ENCODE peak calls at places on chromosome 9, in five cellular contexts. E is HepG2, S is H1, H is GM12878, R is K562. N is an unnamed sample.

GRCh38 chr9:86326536-86326935 is 27.7 kb downstream of the TUT7 start:
- DNase-seq in E (no peak), S (no peak), H (no peak), R (no peak), N (no peak)

GRCh38 chr9:83765376-83765775 is 52.2 kb downstream of the GKAP1 start:
- DNase-seq in E (no peak), S (no peak), H (no peak), R (no peak), N (no peak)

GRCh38 chr9:138075496-138075895 is 197.9 kb downstream of the CACNA1B start:
- DNase-seq in E (no peak), S (peak; percentile 31), H (no peak), R (no peak), N (no peak)

GRCh38 chr9:133735415-133735775 is 2.8 kb downstream of the SARDH start:
- DNase-seq in E (no peak), S (no peak), H (no peak), R (no peak), N (no peak)

GRCh38 chr9:26157411-26157810 is 479.2 kb upstream of the TUSC1 start:
- DNase-seq in E (no peak), S (no peak), H (no peak), R (no peak), N (no peak)

GRCh38 chr9:4137755-4138154 is 162.1 kb downstream of the GLIS3 start:
- DNase-seq in E (no peak), S (no peak), H (no peak), R (no peak), N (peak; percentile 77)

GRCh38 chr9:77291714-77292113 is 114.4 kb downstream of the VPS13A start:
- DNase-seq in E (peak; percentile 9), S (no peak), H (no peak), R (peak; percentile 27), N (peak; percentile 29)

GRCh38 chr9:95089916-95090791 is 227.4 kb downstream of the FANCC start:
- DNase-seq in E (no peak), S (no peak), H (no peak), R (no peak), N (peak; percentile 46)

GRCh38 chr9:95517559-95517933 is 775 bp upstream of the PTCH1 start:
- DNase-seq in E (no peak), S (no peak), H (no peak), R (no peak), N (no peak)

GRCh38 chr9:19754921-19755320 is 33.9 kb downstream of the SLC24A2 start:
- DNase-seq in E (no peak), S (no peak), H (no peak), R (no peak), N (no peak)

GRCh38 chr9:127202461-127203139 is 62.0 kb upstream of the GARNL3 start:
- DNase-seq in E (no peak), S (no peak), H (no peak), R (no peak), N (no peak)

GRCh38 chr9:131500939-131501541 is 1.7 kb upstream of the POMT1 start:
- DNase-seq in E (no peak), S (no peak), H (no peak), R (peak; percentile 15), N (no peak)

GRCh38 chr9:573551-574410 is 267.7 kb upstream of the DMRT1 start:
- DNase-seq in E (peak; percentile 9), S (no peak), H (no peak), R (no peak), N (no peak)

GRCh38 chr9:93829271-93830223 is 125.6 kb downstream of the BARX1 start:
- DNase-seq in E (no peak), S (no peak), H (no peak), R (no peak), N (no peak)

GRCh38 chr9:93828331-93829097 is 126.6 kb downstream of the BARX1 start:
- DNase-seq in E (no peak), S (no peak), H (no peak), R (no peak), N (no peak)

GRCh38 chr9:93826209-93826608 is 128.9 kb downstream of the BARX1 start:
- DNase-seq in E (no peak), S (peak; percentile 94), H (no peak), R (no peak), N (no peak)

GRCh38 chr9:93826905-93827544 is 128.1 kb downstream of the BARX1 start:
- DNase-seq in E (no peak), S (peak; percentile 73), H (no peak), R (no peak), N (no peak)

GRCh38 chr9:93827545-93828330 is 127.4 kb downstream of the BARX1 start:
- DNase-seq in E (peak; percentile 43), S (peak; percentile 89), H (no peak), R (peak; percentile 73), N (peak; percentile 89)
- TF ChIP-seq HDAC2 in E (no peak), S (no peak), H (no peak), R (no peak), N (no peak)

GRCh38 chr9:33798545-33798944 is 3.2 kb downstream of the PRSS3 start:
- DNase-seq in E (no peak), S (no peak), H (no peak), R (no peak), N (no peak)
- TF ChIP-seq KDM1A in E (no peak), S (no peak), H (no peak), R (no peak), N (no peak)

GRCh38 chr9:115254781-115255180 is 136.8 kb upstream of the TNC start:
- DNase-seq in E (no peak), S (no peak), H (no peak), R (no peak), N (no peak)

GRCh38 chr9:115254217-115254616 is 136.3 kb upstream of the TNC start:
- DNase-seq in E (no peak), S (no peak), H (no peak), R (no peak), N (no peak)

GRCh38 chr9:115250646-115251045 is 132.7 kb upstream of the TNC start:
- DNase-seq in E (no peak), S (no peak), H (no peak), R (no peak), N (no peak)
- TF ChIP-seq HDAC2 in E (no peak), S (no peak), H (no peak), R (no peak), N (no peak)

GRCh38 chr9:78865757-78866156 is 568.8 kb downstream of the PSAT1 start:
- DNase-seq in E (no peak), S (no peak), H (no peak), R (no peak), N (peak; percentile 65)

GRCh38 chr9:78858266-78858665 is 561.3 kb downstream of the PSAT1 start:
- DNase-seq in E (no peak), S (no peak), H (no peak), R (no peak), N (no peak)

GRCh38 chr9:78866228-78867132 is 569.6 kb downstream of the PSAT1 start:
- DNase-seq in E (peak; percentile 2), S (no peak), H (no peak), R (no peak), N (peak; percentile 97)

GRCh38 chr9:78860806-78861475 is 564.0 kb downstream of the PSAT1 start:
- DNase-seq in E (no peak), S (no peak), H (no peak), R (no peak), N (no peak)

GRCh38 chr9:78863531-78863930 is 566.6 kb downstream of the PSAT1 start:
- DNase-seq in E (no peak), S (no peak), H (no peak), R (no peak), N (no peak)
- TF ChIP-seq KDM1A in E (no peak), S (no peak), H (no peak), R (no peak), N (no peak)

DNA sequence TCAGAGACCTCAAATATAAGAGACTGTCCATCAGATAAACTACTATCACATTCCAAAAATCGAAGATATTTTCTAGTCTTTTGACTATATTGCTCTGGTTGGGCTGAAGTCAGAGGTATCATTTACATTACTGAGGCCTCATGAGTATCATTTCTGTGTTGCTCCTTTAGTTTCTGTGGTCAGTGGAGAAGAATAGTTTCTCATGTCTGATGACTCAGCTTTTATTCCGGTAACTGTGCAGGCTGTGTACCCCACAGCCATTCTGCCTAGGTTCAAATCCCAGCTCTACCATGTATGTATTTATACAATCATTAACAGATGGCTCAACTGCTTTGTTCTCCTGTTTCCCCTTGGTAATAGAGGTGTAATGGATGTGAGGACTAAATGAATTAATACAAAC is 179.3 kb downstream of the ALDH1A1 start:
- DNase-seq in E (no peak), S (no peak), H (no peak), R (no peak), N (no peak)
- TF ChIP-seq HDAC2 in E (no peak), S (no peak), H (no peak), R (no peak), N (no peak)

GRCh38 chr9:88143944-88144343 is 5.7 kb upstream of the SPATA31C2 start:
- DNase-seq in E (no peak), S (no peak), H (no peak), R (no peak), N (no peak)
- TF ChIP-seq KDM1A in E (no peak), S (no peak), H (no peak), R (no peak), N (no peak)

DNA sequence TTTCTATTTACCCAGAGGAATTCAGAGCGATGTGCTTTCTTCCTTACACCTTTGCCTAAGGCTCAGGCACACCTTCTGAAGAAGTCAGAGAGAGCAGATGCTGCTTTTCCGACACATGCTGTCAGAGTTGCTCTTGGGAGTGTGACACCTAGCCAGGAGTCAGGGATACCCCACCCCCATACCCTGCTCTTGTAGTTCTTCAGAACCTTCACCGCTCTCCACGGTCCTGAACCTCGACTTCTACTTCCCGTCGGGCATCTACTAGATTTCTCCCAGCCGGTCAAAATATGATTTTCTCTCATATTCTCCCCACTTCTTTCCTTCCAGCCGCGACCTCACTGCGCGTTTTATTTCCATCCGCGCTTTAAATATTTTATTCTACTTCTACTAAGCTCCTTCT is 1.7 kb downstream of the GRIN3A start:
- DNase-seq in E (no peak), S (peak; percentile 75), H (no peak), R (peak; percentile 3), N (no peak)
- TF ChIP-seq HDAC2 in E (no peak), S (peak; percentile 59), H (no peak), R (no peak), N (no peak)

DNA sequence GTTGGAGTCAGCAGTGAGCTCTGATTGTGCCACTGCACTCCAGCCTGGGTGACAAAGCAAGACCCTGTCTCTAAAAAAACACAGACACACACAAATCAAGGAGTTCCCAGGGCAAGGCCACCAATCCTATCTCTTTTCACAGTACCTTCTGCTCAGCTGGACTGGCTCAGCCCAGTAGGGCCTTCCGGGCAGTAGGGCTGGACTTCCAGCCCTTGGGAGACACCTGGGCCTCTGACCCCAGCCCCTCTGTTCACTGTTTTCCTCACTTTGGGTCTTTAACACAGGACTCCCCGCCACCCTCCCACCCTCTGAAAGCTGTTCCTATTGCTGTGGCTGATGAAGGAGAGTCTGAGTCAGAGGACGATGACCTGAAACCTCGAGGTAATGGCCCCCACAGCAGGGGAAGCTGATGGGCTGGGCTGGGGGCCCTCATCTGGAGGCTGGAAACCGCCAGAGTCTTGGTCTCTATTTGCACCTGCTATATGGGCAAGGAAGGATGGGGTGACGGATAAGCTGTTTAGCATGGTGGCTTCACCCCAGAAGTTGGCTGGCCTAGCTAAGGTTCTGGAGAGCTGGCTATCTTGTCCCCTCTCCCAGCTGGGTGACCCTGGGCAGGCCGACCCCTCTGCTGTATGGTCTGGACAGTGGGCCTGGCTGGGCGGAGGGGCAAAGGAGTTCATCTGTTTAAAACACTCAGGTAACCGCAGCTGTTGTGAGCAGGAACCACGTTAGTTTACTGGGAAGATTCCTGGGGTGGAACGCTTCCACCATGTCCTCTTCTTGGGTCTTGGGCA is 25.6 kb downstream of the USP20 start:
- DNase-seq in E (no peak), S (no peak), H (no peak), R (peak; percentile 67), N (no peak)
- TF ChIP-seq KDM1A in E (no peak), S (no peak), H (no peak), R (no peak), N (no peak)